ENCODE peak calls at places on chromosomes 2 and 18, in four cellular contexts. One of them, this sample, is unnamed.

GRCh38 chr18:31499157-31499524 is 1.2 kb downstream of the DSG2 start:
- DNase-seq in activated T-cell treated with anti-CD3 and anti-CD28 coated beads for 24 hours: no peak
- DNase-seq in T-helper 9 cell: no peak
- DNase-seq in cardiac muscle cell: no peak
- DNase-seq in this sample: no peak

GRCh38 chr2:179440642-179441251 is 176.1 kb upstream of the SESTD1 start:
- DNase-seq in activated T-cell treated with anti-CD3 and anti-CD28 coated beads for 24 hours: no peak
- DNase-seq in cardiac muscle cell: no peak
- DNase-seq in T-helper 9 cell: no peak
- DNase-seq in this sample: no peak

GRCh38 chr18:68925268-68925667 is 127.4 kb downstream of the CCDC102B start:
- DNase-seq in activated T-cell treated with anti-CD3 and anti-CD28 coated beads for 24 hours: no peak
- DNase-seq in T-helper 9 cell: no peak
- DNase-seq in cardiac muscle cell: peak
- DNase-seq in this sample: no peak

GRCh38 chr2:22855081-22855480 is 529.9 kb upstream of the KLHL29 start:
- DNase-seq in activated T-cell treated with anti-CD3 and anti-CD28 coated beads for 24 hours: no peak
- DNase-seq in cardiac muscle cell: no peak
- DNase-seq in T-helper 9 cell: no peak
- DNase-seq in this sample: no peak

GRCh38 chr2:201696151-201696659 is 2.2 kb downstream of the MPP4 start:
- DNase-seq in cardiac muscle cell: no peak
- DNase-seq in T-helper 9 cell: no peak
- DNase-seq in activated T-cell treated with anti-CD3 and anti-CD28 coated beads for 24 hours: no peak
- DNase-seq in this sample: no peak

GRCh38 chr2:177001334-177001733 is 211.3 kb upstream of the HNRNPA3 start:
- DNase-seq in T-helper 9 cell: no peak
- DNase-seq in cardiac muscle cell: no peak
- DNase-seq in activated T-cell treated with anti-CD3 and anti-CD28 coated beads for 24 hours: no peak
- DNase-seq in this sample: no peak

GRCh38 chr2:85712849-85713612 is 18.9 kb downstream of the GNLY start:
- DNase-seq in activated T-cell treated with anti-CD3 and anti-CD28 coated beads for 24 hours: no peak
- DNase-seq in T-helper 9 cell: no peak
- DNase-seq in cardiac muscle cell: no peak
- DNase-seq in this sample: peak

GRCh38 chr2:179017958-179018357 is 32.0 kb downstream of the CCDC141 start:
- DNase-seq in cardiac muscle cell: no peak
- DNase-seq in activated T-cell treated with anti-CD3 and anti-CD28 coated beads for 24 hours: no peak
- DNase-seq in T-helper 9 cell: no peak
- DNase-seq in this sample: no peak

GRCh38 chr2:109030870-109031480 is 42.0 kb upstream of the EDAR start:
- DNase-seq in T-helper 9 cell: no peak
- DNase-seq in activated T-cell treated with anti-CD3 and anti-CD28 coated beads for 24 hours: no peak
- DNase-seq in cardiac muscle cell: no peak
- DNase-seq in this sample: no peak

GRCh38 chr2:210035679-210036078 is 33.2 kb downstream of the RPE start:
- DNase-seq in cardiac muscle cell: no peak
- DNase-seq in T-helper 9 cell: no peak
- DNase-seq in activated T-cell treated with anti-CD3 and anti-CD28 coated beads for 24 hours: no peak
- DNase-seq in this sample: no peak

GRCh38 chr2:2328847-2329246 is 2.2 kb downstream of the MYT1L start:
- DNase-seq in activated T-cell treated with anti-CD3 and anti-CD28 coated beads for 24 hours: no peak
- DNase-seq in T-helper 9 cell: no peak
- DNase-seq in cardiac muscle cell: peak
- DNase-seq in this sample: no peak

GRCh38 chr2:216636570-216637450 is 3.6 kb downstream of the IGFBP2 start:
- DNase-seq in cardiac muscle cell: peak
- DNase-seq in activated T-cell treated with anti-CD3 and anti-CD28 coated beads for 24 hours: no peak
- DNase-seq in T-helper 9 cell: no peak
- DNase-seq in this sample: no peak

GRCh38 chr2:168181825-168182224 is 65.6 kb downstream of the STK39 start:
- DNase-seq in cardiac muscle cell: no peak
- DNase-seq in activated T-cell treated with anti-CD3 and anti-CD28 coated beads for 24 hours: no peak
- DNase-seq in T-helper 9 cell: no peak
- DNase-seq in this sample: no peak

GRCh38 chr18:48125724-48126123 is 195.3 kb upstream of the SMAD2 start:
- DNase-seq in activated T-cell treated with anti-CD3 and anti-CD28 coated beads for 24 hours: no peak
- DNase-seq in T-helper 9 cell: no peak
- DNase-seq in cardiac muscle cell: no peak
- DNase-seq in this sample: no peak